ENCODE peak calls at places on chromosomes 5 and 9, in four cellular contexts. Z is nephron progenitor cell, A is NCI-H187, I is pons. D is an unnamed sample.

GRCh38 chr5:90682278-90682677 is 123.7 kb downstream of the ADGRV1 start:
- DNase-seq in Z (no peak), A (no peak), I (no peak), D (no peak)

GRCh38 chr5:57439601-57440000 is 43.0 kb downstream of the ACTBL2 start:
- DNase-seq in Z (no peak), A (no peak), I (no peak), D (no peak)

GRCh38 chr5:72956324-72957140 is 691 bp downstream of the FCHO2 start:
- DNase-seq in Z (peak; percentile 69), A (no peak), I (peak; percentile 55), D (peak; percentile 23)

GRCh38 chr5:14185336-14186131 is 42.4 kb downstream of the TRIO start:
- DNase-seq in Z (no peak), A (peak; percentile 59), I (no peak), D (no peak)

GRCh38 chr5:105806601-105807000 is 1864.1 kb downstream of the EFNA5 start:
- DNase-seq in Z (no peak), A (no peak), I (no peak), D (no peak)

GRCh38 chr9:80899208-80899607 is 790.1 kb downstream of the TLE1 start:
- DNase-seq in Z (no peak), A (no peak), I (no peak), D (no peak)

GRCh38 chr5:151682751-151683331 is 3.9 kb downstream of the SPARC start:
- DNase-seq in Z (no peak), A (no peak), I (peak; percentile 73), D (no peak)

GRCh38 chr5:138032028-138032571 is 779 bp downstream of the FAM13B start:
- DNase-seq in Z (no peak), A (no peak), I (peak; percentile 82), D (peak; percentile 45)

GRCh38 chr5:84411832-84412605 is 27.3 kb upstream of the EDIL3 start:
- DNase-seq in Z (no peak), A (no peak), I (no peak), D (no peak)

GRCh38 chr9:105069285-105070065 is 141.5 kb upstream of the ABCA1 start:
- DNase-seq in Z (no peak), A (no peak), I (no peak), D (no peak)

GRCh38 chr9:105114318-105114717 is 130.1 kb upstream of the SLC44A1 start:
- DNase-seq in Z (no peak), A (no peak), I (no peak), D (no peak)

GRCh38 chr9:126698251-126698650 is 84.5 kb downstream of the LMX1B start:
- DNase-seq in Z (no peak), A (no peak), I (no peak), D (no peak)

GRCh38 chr5:42377496-42377895 is 45.7 kb upstream of the GHR start:
- DNase-seq in Z (no peak), A (no peak), I (no peak), D (no peak)

GRCh38 chr9:70315389-70315788 is 56.6 kb downstream of the SMC5 start:
- DNase-seq in Z (no peak), A (no peak), I (no peak), D (no peak)

GRCh38 chr9:136499071-136499934 is 16.5 kb upstream of the SEC16A start:
- DNase-seq in Z (no peak), A (no peak), I (no peak), D (no peak)

GRCh38 chr5:120252839-120253238 is 211.3 kb upstream of the PRR16 start:
- DNase-seq in Z (no peak), A (no peak), I (no peak), D (no peak)

GRCh38 chr5:157911568-157911967 is 52.6 kb upstream of the CLINT1 start:
- DNase-seq in Z (no peak), A (no peak), I (no peak), D (no peak)

GRCh38 chr5:162603399-162603798 is 535.8 kb downstream of the GABRG2 start:
- DNase-seq in Z (no peak), A (no peak), I (no peak), D (no peak)

GRCh38 chr5:91499943-91500531 is 116.9 kb upstream of the ARRDC3 start:
- DNase-seq in Z (peak; percentile 14), A (no peak), I (peak; percentile 62), D (no peak)

GRCh38 chr5:169576181-169576598 is 7.4 kb upstream of the SPDL1 start:
- DNase-seq in Z (no peak), A (no peak), I (no peak), D (no peak)

GRCh38 chr5:107118184-107118902 is 552.4 kb downstream of the EFNA5 start:
- DNase-seq in Z (no peak), A (no peak), I (no peak), D (no peak)

GRCh38 chr5:5332287-5332686 is 90.2 kb upstream of the ICE1 start:
- DNase-seq in Z (no peak), A (peak; percentile 85), I (no peak), D (no peak)

GRCh38 chr9:135736265-135736978 is 34.4 kb downstream of the KCNT1 start:
- DNase-seq in Z (peak; percentile 35), A (no peak), I (no peak), D (no peak)

GRCh38 chr9:95383845-95384244 is 66.3 kb upstream of the FANCC start:
- DNase-seq in Z (no peak), A (no peak), I (no peak), D (no peak)

D was measured in T1000.